ENCODE peak calls at places on chromosomes 16 and 17, in nine cellular contexts. J, Z, K, P, H, I, M, S and U are unnamed samples.

GRCh38 chr16:82470506-82471196 is 156.1 kb upstream of the CDH13 start:
- DNase-seq in H (no peak), J (peak; percentile 60), P (no peak), S (no peak), Z (no peak), K (no peak), I (no peak), M (no peak), U (no peak)

GRCh38 chr16:27439273-27440018 is 37.5 kb downstream of the IL21R start:
- DNase-seq in P (no peak), J (no peak), M (no peak), H (no peak), S (no peak), Z (no peak), K (peak; percentile 1), I (no peak), U (no peak)

GRCh38 chr17:5500804-5501391 is 14.5 kb downstream of the MIS12 start:
- DNase-seq in J (peak; percentile 97), I (peak; percentile 80), Z (peak; percentile 69), H (peak; percentile 66), S (peak; percentile 42), K (peak; percentile 93), P (no peak), M (peak; percentile 80), U (peak; percentile 60)

GRCh38 chr16:54718376-54718775 is 212.3 kb upstream of the IRX5 start:
- DNase-seq in M (no peak), I (no peak), S (no peak), J (no peak), H (no peak), P (peak; percentile 16), Z (no peak), K (no peak), U (no peak)

GRCh38 chr16:12500771-12501170 is 302.9 kb downstream of the CPPED1 start:
- DNase-seq in K (no peak), I (no peak), H (peak; percentile 22), S (no peak), M (peak; percentile 32), J (peak; percentile 43), P (no peak), Z (peak; percentile 71), U (no peak)

GRCh38 chr16:1078579-1079021 is 6.1 kb downstream of the SSTR5 start:
- DNase-seq in M (no peak), S (peak; percentile 77), P (peak; percentile 42), H (no peak), I (no peak), K (no peak), J (peak; percentile 89), Z (no peak), U (no peak)

GRCh38 chr17:6648181-6648580 is 3.2 kb downstream of the MED31 start:
- DNase-seq in Z (no peak), H (no peak), S (peak; percentile 39), P (no peak), J (no peak), I (no peak), M (no peak), K (no peak), U (no peak)

GRCh38 chr17:39144414-39144813 is 7.0 kb downstream of the PLXDC1 start:
- DNase-seq in M (peak; percentile 92), H (peak; percentile 81), Z (peak; percentile 89), J (peak; percentile 62), P (peak; percentile 91), S (peak; percentile 89), K (peak; percentile 82), I (no peak), U (peak; percentile 47)

GRCh38 chr17:47267354-47267828 is 13.8 kb downstream of the ITGB3 start:
- DNase-seq in Z (no peak), M (no peak), S (peak; percentile 74), K (no peak), H (no peak), J (no peak), P (no peak), I (no peak), U (no peak)

GRCh38 chr17:78779848-78780247 is 2.2 kb downstream of the CYTH1 start:
- DNase-seq in Z (no peak), H (no peak), J (no peak), M (peak; percentile 9), I (peak; percentile 85), S (peak; percentile 39), P (no peak), K (no peak), U (no peak)

GRCh38 chr16:24670623-24671454 is 58.6 kb upstream of the TNRC6A start:
- DNase-seq in M (peak; percentile 85), K (peak; percentile 68), Z (peak; percentile 46), I (no peak), P (peak; percentile 40), H (peak; percentile 55), J (peak; percentile 63), S (peak; percentile 55), U (peak; percentile 72)

GRCh38 chr16:67451704-67452435 is 20.9 kb downstream of the HSD11B2 start:
- DNase-seq in S (no peak), M (no peak), Z (no peak), P (no peak), J (no peak), I (no peak), K (no peak), H (no peak), U (no peak)

GRCh38 chr16:23914935-23915549 is 79.3 kb downstream of the PRKCB start:
- DNase-seq in K (no peak), I (no peak), M (no peak), S (no peak), H (no peak), Z (no peak), P (no peak), J (no peak), U (no peak)

GRCh38 chr16:66728117-66728787 is 23.2 kb downstream of the DYNC1LI2 start:
- DNase-seq in I (peak; percentile 46), M (peak; percentile 46), S (peak; percentile 26), H (no peak), Z (no peak), K (peak; percentile 45), P (peak; percentile 39), J (peak; percentile 78), U (no peak)

GRCh38 chr16:89407925-89408300 is 82.4 kb downstream of the ANKRD11 start:
- DNase-seq in Z (no peak), P (no peak), H (no peak), J (peak; percentile 46), S (no peak), M (peak; percentile 45), K (no peak), I (no peak), U (no peak)

GRCh38 chr16:10601444-10602401 is 21.3 kb upstream of the EMP2 start:
- DNase-seq in M (peak; percentile 78), S (no peak), P (peak; percentile 82), I (no peak), Z (peak; percentile 84), J (no peak), K (no peak), H (peak; percentile 34), U (no peak)

GRCh38 chr17:34760931-34761500 is 181.6 kb downstream of the TMEM132E start:
- DNase-seq in H (no peak), S (no peak), J (no peak), P (no peak), I (no peak), M (no peak), K (no peak), Z (no peak), U (no peak)

GRCh38 chr17:44444735-44445105 is 55.3 kb upstream of the ITGA2B start:
- DNase-seq in J (peak; percentile 9), Z (no peak), K (no peak), P (no peak), M (no peak), I (no peak), S (peak; percentile 61), H (no peak), U (no peak)

GRCh38 chr16:56998352-56998751 is 9.0 kb downstream of the NLRC5 start:
- DNase-seq in Z (no peak), H (no peak), I (no peak), K (no peak), S (no peak), M (no peak), J (no peak), P (no peak), U (no peak)
- H3K27ac ChIP-seq in Z (no peak overlapping the region), H (peak overlapping the region; percentile 17), I (peak overlapping the region; percentile 79), K (no peak overlapping the region), S (no peak overlapping the region), M (no peak overlapping the region), J (no peak overlapping the region), P (no peak overlapping the region), U (no peak overlapping the region)

DNA sequence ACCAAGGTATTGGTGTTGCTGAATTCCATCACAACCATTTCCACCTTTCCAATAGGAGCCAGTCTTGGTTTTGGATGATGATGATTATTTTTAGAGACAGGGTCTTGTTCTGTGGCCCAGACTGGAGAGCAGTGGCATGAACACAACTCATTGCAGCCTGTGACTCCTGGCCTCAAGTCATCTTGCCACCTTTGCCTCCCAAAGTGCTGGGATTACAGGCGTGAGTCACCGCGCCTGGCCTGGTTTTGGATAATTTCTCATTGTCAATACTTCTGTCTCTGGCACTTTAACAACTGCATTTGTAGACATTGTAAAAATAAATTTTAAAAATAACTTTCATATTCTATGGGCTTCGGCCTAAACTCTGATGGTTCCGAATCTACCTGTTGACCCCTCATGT is 22.6 kb downstream of the STAT5B start:
- DNase-seq in S (no peak), M (no peak), K (no peak), I (no peak), H (no peak), Z (no peak), P (no peak), J (no peak), U (no peak)
- H3K27ac ChIP-seq in S (no peak overlapping the region), M (no peak overlapping the region), K (no peak overlapping the region), I (peak overlapping the region; percentile 23), H (no peak overlapping the region), Z (no peak overlapping the region), P (no peak overlapping the region), J (no peak overlapping the region), U (no peak overlapping the region)

GRCh38 chr16:74449470-74449869 is 28.2 kb upstream of the CLEC18B start:
- DNase-seq in H (no peak), M (peak; percentile 40), S (peak; percentile 87), P (no peak), I (no peak), Z (no peak), K (peak; percentile 33), J (peak; percentile 44), U (no peak)
- H3K27ac ChIP-seq in H (peak overlapping the region; percentile 83), M (peak overlapping the region; percentile 90), S (peak overlapping the region; percentile 82), P (peak overlapping the region; percentile 72), I (no peak overlapping the region), Z (peak overlapping the region; percentile 67), K (peak overlapping the region; percentile 39), J (peak overlapping the region; percentile 93), U (peak overlapping the region; percentile 16)

DNA sequence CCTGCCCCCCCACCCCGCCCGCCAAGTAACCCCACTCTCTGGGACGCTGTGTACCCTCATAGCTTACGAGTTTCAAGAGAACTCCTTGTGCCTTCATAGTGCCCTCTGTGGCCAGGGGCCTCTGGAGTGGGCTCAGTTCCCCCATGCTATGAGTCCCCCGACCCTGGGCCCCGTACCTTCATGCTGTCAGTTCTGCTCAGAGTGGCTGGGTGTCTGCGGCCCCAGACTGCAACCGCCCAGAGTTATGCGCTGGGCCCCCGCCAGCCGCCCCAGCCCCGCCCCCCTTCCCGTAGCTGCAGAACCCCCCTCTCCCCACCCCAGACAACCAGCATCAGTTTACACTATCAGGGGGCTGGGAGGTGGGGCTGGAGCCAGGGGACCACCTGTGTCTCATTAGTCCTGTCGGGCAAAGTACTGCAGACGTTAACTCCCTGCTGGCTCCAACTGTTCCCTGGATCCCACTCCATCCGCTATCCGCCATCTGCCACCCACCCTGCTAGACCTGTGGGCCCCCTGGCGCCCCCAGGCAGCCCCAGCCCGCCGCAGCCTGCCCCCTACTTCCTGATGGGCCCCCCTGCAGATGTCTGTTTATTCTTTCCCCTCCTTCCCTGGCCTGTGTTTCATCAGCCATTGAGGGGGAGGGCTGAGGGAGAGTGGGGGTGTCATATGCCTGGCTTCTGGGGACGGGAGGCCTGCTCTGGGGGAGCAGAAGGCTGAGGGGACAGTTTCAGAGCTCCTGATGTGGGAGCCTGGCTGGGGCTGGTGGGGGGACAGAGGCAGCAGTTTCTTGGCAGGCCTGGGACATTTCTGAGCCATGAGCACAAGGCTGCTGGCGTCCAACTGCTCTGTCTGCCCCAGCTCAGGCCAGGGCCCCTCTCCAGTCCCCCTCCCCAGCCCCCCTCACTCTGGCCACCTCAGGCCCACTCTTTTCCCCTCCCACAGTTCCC is at the start of gene MFAP4:
- DNase-seq in P (no peak), H (peak; percentile 69), K (peak; percentile 87), Z (no peak), J (peak; percentile 90), I (no peak), S (no peak), M (peak; percentile 79), U (no peak)
- H3K27ac ChIP-seq in P (peak within 1 kb of the TSS; percentile 79), H (peak within 1 kb of the TSS; percentile 85), K (peak within 1 kb of the TSS; percentile 93), Z (peak within 1 kb of the TSS; percentile 77), J (peak within 1 kb of the TSS; percentile 90), I (no peak within 1 kb of the TSS), S (no peak within 1 kb of the TSS), M (peak within 1 kb of the TSS; percentile 83), U (peak within 1 kb of the TSS; percentile 62)